ENCODE peak calls at places on chromosomes 7 and 10, in six cellular contexts. One of them, this sample, is unnamed.

GRCh38 chr10:106728232-106728631 is 436.3 kb downstream of the SORCS1 start:
- DNase-seq in brain microvascular endothelial cell: no peak
- DNase-seq in body of pancreas: no peak
- DNase-seq in naive thymus-derived CD4-positive, alpha-beta T cell: no peak
- DNase-seq in IMR-90: no peak
- DNase-seq in GM23338: no peak
- DNase-seq in this sample: no peak

GRCh38 chr7:133358728-133359127 is 105.8 kb downstream of the EXOC4 start:
- DNase-seq in brain microvascular endothelial cell: peak; percentile 29
- DNase-seq in body of pancreas: no peak
- DNase-seq in naive thymus-derived CD4-positive, alpha-beta T cell: no peak
- DNase-seq in IMR-90: peak; percentile 66
- DNase-seq in GM23338: no peak
- DNase-seq in this sample: no peak

GRCh38 chr7:79454325-79454960 is 976 bp upstream of the MAGI2 start:
- DNase-seq in brain microvascular endothelial cell: peak; percentile 45
- DNase-seq in body of pancreas: peak; percentile 17
- DNase-seq in naive thymus-derived CD4-positive, alpha-beta T cell: no peak
- DNase-seq in IMR-90: peak; percentile 66
- DNase-seq in GM23338: peak; percentile 52
- DNase-seq in this sample: peak; percentile 47

GRCh38 chr7:50742401-50742800 is 40.3 kb downstream of the GRB10 start:
- DNase-seq in brain microvascular endothelial cell: no peak
- DNase-seq in body of pancreas: no peak
- DNase-seq in naive thymus-derived CD4-positive, alpha-beta T cell: no peak
- DNase-seq in IMR-90: no peak
- DNase-seq in GM23338: no peak
- DNase-seq in this sample: no peak

GRCh38 chr7:107047902-107048782 is 3.6 kb downstream of the PRKAR2B start:
- DNase-seq in brain microvascular endothelial cell: no peak
- DNase-seq in body of pancreas: no peak
- DNase-seq in naive thymus-derived CD4-positive, alpha-beta T cell: no peak
- DNase-seq in IMR-90: peak; percentile 50
- DNase-seq in GM23338: peak; percentile 74
- DNase-seq in this sample: no peak

GRCh38 chr7:90994601-90995000 is 269.6 kb upstream of the FZD1 start:
- DNase-seq in brain microvascular endothelial cell: no peak
- DNase-seq in body of pancreas: no peak
- DNase-seq in naive thymus-derived CD4-positive, alpha-beta T cell: no peak
- DNase-seq in IMR-90: no peak
- DNase-seq in GM23338: no peak
- DNase-seq in this sample: no peak

GRCh38 chr10:117186832-117187615 is 10.3 kb upstream of the KCNK18 start:
- DNase-seq in brain microvascular endothelial cell: no peak
- DNase-seq in body of pancreas: no peak
- DNase-seq in naive thymus-derived CD4-positive, alpha-beta T cell: no peak
- DNase-seq in IMR-90: peak; percentile 7
- DNase-seq in GM23338: peak; percentile 55
- DNase-seq in this sample: no peak

GRCh38 chr7:137757146-137757925 is 89.4 kb downstream of the DGKI start:
- DNase-seq in brain microvascular endothelial cell: peak; percentile 57
- DNase-seq in body of pancreas: no peak
- DNase-seq in naive thymus-derived CD4-positive, alpha-beta T cell: no peak
- DNase-seq in IMR-90: peak; percentile 77
- DNase-seq in GM23338: no peak
- DNase-seq in this sample: no peak

GRCh38 chr10:131819241-131820072 is 81.4 kb upstream of the PPP2R2D start:
- DNase-seq in brain microvascular endothelial cell: no peak
- DNase-seq in body of pancreas: no peak
- DNase-seq in naive thymus-derived CD4-positive, alpha-beta T cell: no peak
- DNase-seq in IMR-90: no peak
- DNase-seq in GM23338: no peak
- DNase-seq in this sample: peak; percentile 23

GRCh38 chr10:117823980-117824379 is 222.8 kb downstream of the RAB11FIP2 start:
- DNase-seq in brain microvascular endothelial cell: no peak
- DNase-seq in body of pancreas: no peak
- DNase-seq in naive thymus-derived CD4-positive, alpha-beta T cell: no peak
- DNase-seq in IMR-90: no peak
- DNase-seq in GM23338: no peak
- DNase-seq in this sample: no peak

GRCh38 chr10:107409517-107409916 is 245.0 kb upstream of the SORCS1 start:
- DNase-seq in brain microvascular endothelial cell: peak; percentile 1
- DNase-seq in body of pancreas: no peak
- DNase-seq in naive thymus-derived CD4-positive, alpha-beta T cell: no peak
- DNase-seq in IMR-90: peak; percentile 0
- DNase-seq in GM23338: peak; percentile 61
- DNase-seq in this sample: no peak

GRCh38 chr7:32204361-32205018 is 134.3 kb upstream of the PDE1C start:
- DNase-seq in brain microvascular endothelial cell: peak; percentile 77
- DNase-seq in body of pancreas: peak; percentile 61
- DNase-seq in naive thymus-derived CD4-positive, alpha-beta T cell: no peak
- DNase-seq in IMR-90: peak; percentile 77
- DNase-seq in GM23338: peak; percentile 86
- DNase-seq in this sample: peak; percentile 89

GRCh38 chr10:32408690-32409089 is 37.2 kb upstream of the CCDC7 start:
- DNase-seq in brain microvascular endothelial cell: no peak
- DNase-seq in body of pancreas: no peak
- DNase-seq in naive thymus-derived CD4-positive, alpha-beta T cell: no peak
- DNase-seq in IMR-90: no peak
- DNase-seq in GM23338: no peak
- DNase-seq in this sample: no peak

GRCh38 chr10:17216217-17216900 is 11.7 kb upstream of the VIM start:
- DNase-seq in brain microvascular endothelial cell: peak; percentile 95
- DNase-seq in body of pancreas: no peak
- DNase-seq in naive thymus-derived CD4-positive, alpha-beta T cell: no peak
- DNase-seq in IMR-90: peak; percentile 98
- DNase-seq in GM23338: no peak
- DNase-seq in this sample: no peak

GRCh38 chr10:53209941-53210611 is 437.5 kb upstream of the MBL2 start:
- DNase-seq in brain microvascular endothelial cell: no peak
- DNase-seq in body of pancreas: no peak
- DNase-seq in naive thymus-derived CD4-positive, alpha-beta T cell: no peak
- DNase-seq in IMR-90: peak; percentile 4
- DNase-seq in GM23338: peak; percentile 75
- DNase-seq in this sample: no peak

GRCh38 chr7:41696323-41696916 is 6.5 kb downstream of the INHBA start:
- DNase-seq in brain microvascular endothelial cell: peak; percentile 83
- DNase-seq in body of pancreas: peak; percentile 60
- DNase-seq in naive thymus-derived CD4-positive, alpha-beta T cell: no peak
- DNase-seq in IMR-90: peak; percentile 88
- DNase-seq in GM23338: peak; percentile 96
- DNase-seq in this sample: no peak

GRCh38 chr10:79269969-79270368 is 77.3 kb upstream of the PPIF start:
- DNase-seq in brain microvascular endothelial cell: no peak
- DNase-seq in body of pancreas: no peak
- DNase-seq in naive thymus-derived CD4-positive, alpha-beta T cell: no peak
- DNase-seq in IMR-90: no peak
- DNase-seq in GM23338: no peak
- DNase-seq in this sample: no peak

GRCh38 chr7:140143997-140144396 is 32.8 kb downstream of the KDM7A start:
- DNase-seq in brain microvascular endothelial cell: no peak
- DNase-seq in body of pancreas: no peak
- DNase-seq in naive thymus-derived CD4-positive, alpha-beta T cell: no peak
- DNase-seq in IMR-90: no peak
- DNase-seq in GM23338: no peak
- DNase-seq in this sample: no peak

GRCh38 chr10:62356447-62356846 is 17.7 kb upstream of the ZNF365 start:
- DNase-seq in brain microvascular endothelial cell: no peak
- DNase-seq in body of pancreas: no peak
- DNase-seq in naive thymus-derived CD4-positive, alpha-beta T cell: no peak
- DNase-seq in IMR-90: no peak
- DNase-seq in GM23338: no peak
- DNase-seq in this sample: no peak

GRCh38 chr10:83218205-83218604 is 921.1 kb upstream of the GHITM start:
- DNase-seq in brain microvascular endothelial cell: no peak
- DNase-seq in body of pancreas: no peak
- DNase-seq in naive thymus-derived CD4-positive, alpha-beta T cell: no peak
- DNase-seq in IMR-90: no peak
- DNase-seq in GM23338: no peak
- DNase-seq in this sample: no peak

GRCh38 chr7:128191136-128191844 is 49.8 kb upstream of the LEP start:
- DNase-seq in brain microvascular endothelial cell: no peak
- DNase-seq in body of pancreas: no peak
- DNase-seq in naive thymus-derived CD4-positive, alpha-beta T cell: no peak
- DNase-seq in IMR-90: no peak
- DNase-seq in GM23338: no peak
- DNase-seq in this sample: no peak

DNA sequence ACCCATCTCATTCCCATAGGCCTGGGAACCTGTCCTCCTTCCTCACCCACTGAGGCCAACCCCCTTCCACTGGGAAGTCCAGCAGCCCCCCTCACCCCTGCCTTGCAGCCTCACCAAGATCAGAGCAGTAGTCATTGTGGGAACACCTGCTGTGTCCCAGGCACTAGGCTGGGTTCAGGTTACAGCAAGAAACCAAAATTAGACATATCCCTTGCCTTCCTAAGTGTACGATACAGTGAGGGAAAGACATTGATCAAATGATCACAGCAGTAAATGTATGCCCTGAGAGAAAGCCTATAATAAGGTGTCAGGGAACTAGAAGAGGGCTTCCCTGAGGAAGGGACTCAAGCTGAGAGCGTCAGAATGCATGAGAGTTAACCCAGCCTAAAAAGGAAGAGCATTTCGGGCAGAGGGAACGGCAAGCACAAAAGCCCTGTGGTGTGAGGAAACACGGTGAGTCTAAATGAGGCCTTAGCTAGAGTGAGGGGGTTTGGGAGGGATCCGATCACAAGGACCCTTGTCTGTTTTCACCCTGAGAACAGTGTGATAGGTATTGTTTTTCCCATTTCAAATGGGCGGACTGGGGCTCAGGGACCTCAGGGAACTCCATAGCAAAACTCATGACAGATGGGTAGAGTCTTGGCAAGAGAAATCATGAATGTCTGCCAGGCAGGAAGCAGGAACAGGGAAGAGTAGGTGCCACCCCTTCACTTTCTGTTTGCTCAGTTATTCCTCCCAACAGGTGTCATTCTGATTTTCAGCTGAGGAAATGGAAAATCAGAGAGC is 17.2 kb upstream of the C10orf105 start:
- DNase-seq in brain microvascular endothelial cell: no peak
- DNase-seq in body of pancreas: no peak
- DNase-seq in naive thymus-derived CD4-positive, alpha-beta T cell: no peak
- DNase-seq in IMR-90: no peak
- DNase-seq in GM23338: no peak
- DNase-seq in this sample: no peak
- H3K4me3 ChIP-seq in brain microvascular endothelial cell: no peak overlapping the region
- H3K4me3 ChIP-seq in body of pancreas: no peak overlapping the region
- H3K4me3 ChIP-seq in naive thymus-derived CD4-positive, alpha-beta T cell: peak overlapping the region; percentile 23
- H3K4me3 ChIP-seq in IMR-90: no peak overlapping the region
- H3K4me3 ChIP-seq in GM23338: no peak overlapping the region
- H3K4me3 ChIP-seq in this sample: no peak overlapping the region

GRCh38 chr7:1384113-1384415 is 75.2 kb downstream of the MICALL2 start:
- DNase-seq in brain microvascular endothelial cell: no peak
- DNase-seq in body of pancreas: no peak
- DNase-seq in naive thymus-derived CD4-positive, alpha-beta T cell: no peak
- DNase-seq in IMR-90: no peak
- DNase-seq in GM23338: no peak
- DNase-seq in this sample: no peak

GRCh38 chr7:1385809-1386622 is 73.3 kb downstream of the MICALL2 start:
- DNase-seq in brain microvascular endothelial cell: no peak
- DNase-seq in body of pancreas: no peak
- DNase-seq in naive thymus-derived CD4-positive, alpha-beta T cell: no peak
- DNase-seq in IMR-90: no peak
- DNase-seq in GM23338: peak; percentile 52
- DNase-seq in this sample: no peak

GRCh38 chr7:1386623-1387220 is 72.5 kb downstream of the MICALL2 start:
- DNase-seq in brain microvascular endothelial cell: no peak
- DNase-seq in body of pancreas: peak; percentile 38
- DNase-seq in naive thymus-derived CD4-positive, alpha-beta T cell: no peak
- DNase-seq in IMR-90: no peak
- DNase-seq in GM23338: no peak
- DNase-seq in this sample: no peak

GRCh38 chr7:1383398-1384112 is 75.7 kb downstream of the MICALL2 start:
- DNase-seq in brain microvascular endothelial cell: no peak
- DNase-seq in body of pancreas: no peak
- DNase-seq in naive thymus-derived CD4-positive, alpha-beta T cell: no peak
- DNase-seq in IMR-90: no peak
- DNase-seq in GM23338: no peak
- DNase-seq in this sample: no peak

GRCh38 chr7:1385086-1385808 is 74.0 kb downstream of the MICALL2 start:
- DNase-seq in brain microvascular endothelial cell: no peak
- DNase-seq in body of pancreas: no peak
- DNase-seq in naive thymus-derived CD4-positive, alpha-beta T cell: no peak
- DNase-seq in IMR-90: no peak
- DNase-seq in GM23338: no peak
- DNase-seq in this sample: no peak
- H3K27me3 ChIP-seq in brain microvascular endothelial cell: peaks cover 21% of the 10 kb centered on the region
- H3K27me3 ChIP-seq in body of pancreas: no peaks in the 10 kb centered on the region
- H3K27me3 ChIP-seq in naive thymus-derived CD4-positive, alpha-beta T cell: peaks cover 3% of the 10 kb centered on the region
- H3K27me3 ChIP-seq in IMR-90: peaks cover 71% of the 10 kb centered on the region
- H3K27me3 ChIP-seq in GM23338: no peaks in the 10 kb centered on the region
- H3K27me3 ChIP-seq in this sample: peaks cover 82% of the 10 kb centered on the region

GRCh38 chr10:73058057-73058591 is 38.5 kb downstream of the P4HA1 start:
- DNase-seq in brain microvascular endothelial cell: no peak
- DNase-seq in body of pancreas: no peak
- DNase-seq in naive thymus-derived CD4-positive, alpha-beta T cell: no peak
- DNase-seq in IMR-90: no peak
- DNase-seq in GM23338: no peak
- DNase-seq in this sample: no peak

GRCh38 chr10:73065441-73065840 is 31.2 kb downstream of the P4HA1 start:
- DNase-seq in brain microvascular endothelial cell: no peak
- DNase-seq in body of pancreas: no peak
- DNase-seq in naive thymus-derived CD4-positive, alpha-beta T cell: no peak
- DNase-seq in IMR-90: no peak
- DNase-seq in GM23338: no peak
- DNase-seq in this sample: no peak

GRCh38 chr10:73060738-73061635 is 35.7 kb downstream of the P4HA1 start:
- DNase-seq in brain microvascular endothelial cell: no peak
- DNase-seq in body of pancreas: no peak
- DNase-seq in naive thymus-derived CD4-positive, alpha-beta T cell: no peak
- DNase-seq in IMR-90: peak; percentile 8
- DNase-seq in GM23338: peak; percentile 85
- DNase-seq in this sample: no peak

GRCh38 chr10:73061743-73062142 is 34.9 kb downstream of the P4HA1 start:
- DNase-seq in brain microvascular endothelial cell: no peak
- DNase-seq in body of pancreas: peak; percentile 20
- DNase-seq in naive thymus-derived CD4-positive, alpha-beta T cell: no peak
- DNase-seq in IMR-90: no peak
- DNase-seq in GM23338: no peak
- DNase-seq in this sample: no peak

DNA sequence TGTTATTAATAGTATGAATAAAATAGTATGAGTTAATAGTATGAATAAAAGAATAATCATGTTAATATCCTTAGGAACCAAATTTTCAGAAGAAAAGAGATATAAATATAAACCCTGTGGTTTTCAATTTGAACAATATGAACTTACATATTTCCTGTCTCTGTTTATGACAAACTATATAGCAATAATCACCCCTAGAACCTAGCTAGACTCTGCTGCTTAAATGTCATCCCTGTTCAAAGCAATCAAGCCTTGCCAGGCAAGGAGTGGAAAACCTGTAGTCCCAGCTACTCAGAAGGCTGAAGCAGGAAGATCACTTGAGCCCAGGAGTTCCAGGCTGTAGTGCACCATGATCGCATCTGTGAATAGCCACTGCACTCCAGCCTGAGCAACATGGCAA is 36.5 kb downstream of the P4HA1 start:
- DNase-seq in brain microvascular endothelial cell: no peak
- DNase-seq in body of pancreas: no peak
- DNase-seq in naive thymus-derived CD4-positive, alpha-beta T cell: no peak
- DNase-seq in IMR-90: no peak
- DNase-seq in GM23338: no peak
- DNase-seq in this sample: no peak
- H3K4me3 ChIP-seq in brain microvascular endothelial cell: no peak overlapping the region
- H3K4me3 ChIP-seq in body of pancreas: no peak overlapping the region
- H3K4me3 ChIP-seq in naive thymus-derived CD4-positive, alpha-beta T cell: no peak overlapping the region
- H3K4me3 ChIP-seq in IMR-90: no peak overlapping the region
- H3K4me3 ChIP-seq in GM23338: no peak overlapping the region
- H3K4me3 ChIP-seq in this sample: no peak overlapping the region

GRCh38 chr7:26368542-26368941 is 76.9 kb downstream of the SNX10 start:
- DNase-seq in brain microvascular endothelial cell: no peak
- DNase-seq in body of pancreas: no peak
- DNase-seq in naive thymus-derived CD4-positive, alpha-beta T cell: no peak
- DNase-seq in IMR-90: peak; percentile 23
- DNase-seq in GM23338: no peak
- DNase-seq in this sample: no peak
- H3K27me3 ChIP-seq in brain microvascular endothelial cell: peaks cover 14% of the 10 kb centered on the region
- H3K27me3 ChIP-seq in body of pancreas: no peaks in the 10 kb centered on the region
- H3K27me3 ChIP-seq in naive thymus-derived CD4-positive, alpha-beta T cell: peaks cover 2% of the 10 kb centered on the region
- H3K27me3 ChIP-seq in IMR-90: peaks cover 16% of the 10 kb centered on the region
- H3K27me3 ChIP-seq in GM23338: no peaks in the 10 kb centered on the region
- H3K27me3 ChIP-seq in this sample: no peaks in the 10 kb centered on the region

This sample was measured in dorsolateral prefrontal cortex.